ENCODE peak calls at places on chromosomes 13 and 19, in four cellular contexts. D is RWPE2, S is cardiac muscle cell, U is right lobe of liver. O is an unnamed sample.

GRCh38 chr19:1551068-1552040 is 16.8 kb downstream of the MEX3D start:
- DNase-seq in D (no peak), S (no peak), U (no peak), O (no peak)

GRCh38 chr13:110388141-110388943 is 81.3 kb downstream of the COL4A2 start:
- DNase-seq in D (no peak), S (no peak), U (no peak), O (no peak)

GRCh38 chr19:18349524-18350128 is 9.2 kb downstream of the PGPEP1 start:
- DNase-seq in D (no peak), S (peak; percentile 43), U (peak; percentile 64), O (no peak)

GRCh38 chr19:13154911-13155471 is 4.8 kb downstream of the IER2 start:
- DNase-seq in D (peak; percentile 90), S (peak; percentile 53), U (peak; percentile 74), O (peak; percentile 67)

GRCh38 chr19:29431332-29431731 is 94.5 kb upstream of the VSTM2B start:
- DNase-seq in D (no peak), S (no peak), U (no peak), O (no peak)

GRCh38 chr13:51539887-51540286 is 44.4 kb upstream of the WDFY2 start:
- DNase-seq in D (no peak), S (no peak), U (no peak), O (no peak)

GRCh38 chr19:7772752-7773291 is 9.8 kb downstream of the CLEC4M start:
- DNase-seq in D (no peak), S (no peak), U (no peak), O (no peak)

GRCh38 chr13:32265726-32266125 is 49.4 kb downstream of the ZAR1L start:
- DNase-seq in D (no peak), S (no peak), U (no peak), O (no peak)

GRCh38 chr13:94325660-94326059 is 153.8 kb downstream of the DCT start:
- DNase-seq in D (no peak), S (no peak), U (no peak), O (no peak)

GRCh38 chr13:33509642-33510229 is 224.2 kb upstream of the STARD13 start:
- DNase-seq in D (no peak), S (no peak), U (no peak), O (no peak)

GRCh38 chr13:111521030-111521429 is 200.6 kb downstream of the TEX29 start:
- DNase-seq in D (no peak), S (no peak), U (no peak), O (no peak)

GRCh38 chr19:49690656-49691242 is at the start of gene CPT1C:
- DNase-seq in D (peak; percentile 85), S (peak; percentile 84), U (peak; percentile 72), O (peak; percentile 55)

GRCh38 chr13:34867590-34867989 is 74.5 kb upstream of the NBEA start:
- DNase-seq in D (no peak), S (no peak), U (no peak), O (no peak)

GRCh38 chr19:32407004-32407992 is 1.7 kb downstream of the DPY19L3 start:
- DNase-seq in D (no peak), S (no peak), U (no peak), O (no peak)

GRCh38 chr13:112325941-112326645 is 50.1 kb upstream of the SPACA7 start:
- DNase-seq in D (no peak), S (peak; percentile 19), U (no peak), O (no peak)

GRCh38 chr19:57802269-57802668 is 12.4 kb downstream of the ZNF552 start:
- DNase-seq in D (no peak), S (no peak), U (no peak), O (no peak)

GRCh38 chr19:289651-290538 is 1.3 kb downstream of the PLPP2 start:
- DNase-seq in D (peak; percentile 77), S (no peak), U (peak; percentile 28), O (peak; percentile 44)

GRCh38 chr19:54464624-54465266 is 1.2 kb upstream of the LENG9 start:
- DNase-seq in D (peak; percentile 95), S (peak; percentile 95), U (peak; percentile 94), O (peak; percentile 88)

GRCh38 chr13:30862707-30863106 is 43.4 kb upstream of the MEDAG start:
- DNase-seq in D (no peak), S (no peak), U (no peak), O (no peak)

DNA sequence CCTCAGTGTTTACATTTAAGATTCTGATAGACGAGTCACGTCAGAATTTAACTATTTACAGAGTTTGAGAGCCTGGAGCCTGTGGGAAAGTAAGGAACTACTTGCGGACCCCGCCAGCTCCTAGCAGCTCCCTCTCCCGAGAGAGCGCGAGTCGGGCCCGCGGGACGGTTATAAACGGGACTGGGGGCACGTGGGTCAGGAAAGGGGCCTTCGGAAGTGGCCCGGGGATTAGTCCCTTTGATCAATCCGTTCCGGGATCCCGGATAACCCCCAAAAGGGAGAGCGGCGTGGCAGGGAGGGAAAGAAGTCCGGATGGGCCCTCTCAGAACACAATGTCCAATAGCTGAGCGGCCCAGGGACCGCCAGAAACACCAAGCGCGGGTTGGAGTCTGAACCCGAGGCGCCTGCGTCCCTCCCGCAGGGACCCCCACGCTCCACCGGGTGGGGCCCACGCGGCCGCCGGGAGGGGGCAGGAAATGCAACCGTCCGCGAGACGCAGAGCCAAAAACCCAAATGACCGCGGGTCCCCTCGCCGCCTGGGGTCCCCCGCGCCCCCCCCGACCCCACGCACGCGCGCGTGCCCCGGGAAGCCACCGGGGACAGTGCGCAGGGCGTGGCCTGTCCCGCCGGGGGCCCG is 3.6 kb downstream of the ZIC5 start:
- DNase-seq in D (no peak), S (no peak), U (no peak), O (no peak)
- H3K27me3 ChIP-seq in D (peaks cover 89% of the 10 kb centered on the region), S (peaks cover 81% of the 10 kb centered on the region), U (peaks cover 81% of the 10 kb centered on the region), O (peaks cover 51% of the 10 kb centered on the region)

GRCh38 chr13:100338265-100338664 is 249.4 kb downstream of the PCCA start:
- DNase-seq in D (no peak), S (no peak), U (no peak), O (no peak)

GRCh38 chr13:100339411-100339935 is 249.1 kb downstream of the GGACT start:
- DNase-seq in D (no peak), S (no peak), U (no peak), O (no peak)

GRCh38 chr13:100340865-100341264 is 247.7 kb downstream of the GGACT start:
- DNase-seq in D (no peak), S (no peak), U (no peak), O (no peak)

GRCh38 chr13:100344544-100344943 is 244.0 kb downstream of the GGACT start:
- DNase-seq in D (no peak), S (no peak), U (no peak), O (no peak)

GRCh38 chr13:100341327-100341726 is 247.3 kb downstream of the GGACT start:
- DNase-seq in D (no peak), S (no peak), U (no peak), O (no peak)
- H3K4me1 ChIP-seq in D (no peaks in the 10 kb centered on the region), S (no peaks in the 10 kb centered on the region), U (no peaks in the 10 kb centered on the region), O (no peaks in the 10 kb centered on the region)

GRCh38 chr13:18947376-18947977 is 234.1 kb downstream of the TUBA3C start:
- DNase-seq in D (no peak), S (no peak), U (no peak), O (no peak)
- H3K4me3 ChIP-seq in D (no peak overlapping the region), S (no peak overlapping the region), U (no peak overlapping the region), O (no peak overlapping the region)

GRCh38 chr19:47458672-47459071 is 13.0 kb downstream of the SLC8A2 start:
- DNase-seq in D (no peak), S (no peak), U (no peak), O (no peak)

GRCh38 chr19:47464619-47465018 is 7.1 kb downstream of the SLC8A2 start:
- DNase-seq in D (no peak), S (no peak), U (no peak), O (no peak)

GRCh38 chr19:47456721-47457478 is 14.8 kb downstream of the SLC8A2 start:
- DNase-seq in D (no peak), S (no peak), U (no peak), O (no peak)

GRCh38 chr19:47461876-47462275 is 9.8 kb downstream of the SLC8A2 start:
- DNase-seq in D (no peak), S (no peak), U (no peak), O (no peak)

DNA sequence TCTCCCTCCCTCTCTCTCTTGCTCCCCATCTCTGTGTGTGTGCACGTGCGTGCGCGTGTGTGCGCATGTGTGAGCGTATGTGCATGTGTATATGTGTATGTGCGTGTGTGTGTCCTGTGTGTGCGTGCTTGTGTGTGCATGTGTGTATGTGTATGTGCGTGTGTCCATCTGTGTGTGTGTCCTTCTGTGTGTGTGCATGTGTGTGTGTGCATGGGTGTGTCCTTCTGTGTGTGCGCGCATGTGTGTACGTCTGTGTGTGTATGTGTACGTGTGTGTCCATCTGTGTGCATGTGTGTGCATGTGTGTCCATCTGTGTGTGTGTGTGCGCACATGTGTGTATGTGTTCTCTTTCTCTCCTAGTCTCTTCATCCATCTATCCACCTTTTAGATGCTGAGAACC is 12.2 kb downstream of the SLC8A2 start:
- DNase-seq in D (no peak), S (no peak), U (no peak), O (no peak)
- H3K27me3 ChIP-seq in D (peaks cover 42% of the 10 kb centered on the region), S (peaks cover 28% of the 10 kb centered on the region), U (peaks cover 13% of the 10 kb centered on the region), O (peaks cover 36% of the 10 kb centered on the region)

GRCh38 chr19:38735257-38735686 is 9.0 kb downstream of the CAPN12 start:
- DNase-seq in D (no peak), S (peak; percentile 46), U (no peak), O (peak; percentile 46)
- H3K4me1 ChIP-seq in D (peaks cover 9% of the 10 kb centered on the region), S (no peaks in the 10 kb centered on the region), U (no peaks in the 10 kb centered on the region), O (peaks cover 43% of the 10 kb centered on the region)

DNA sequence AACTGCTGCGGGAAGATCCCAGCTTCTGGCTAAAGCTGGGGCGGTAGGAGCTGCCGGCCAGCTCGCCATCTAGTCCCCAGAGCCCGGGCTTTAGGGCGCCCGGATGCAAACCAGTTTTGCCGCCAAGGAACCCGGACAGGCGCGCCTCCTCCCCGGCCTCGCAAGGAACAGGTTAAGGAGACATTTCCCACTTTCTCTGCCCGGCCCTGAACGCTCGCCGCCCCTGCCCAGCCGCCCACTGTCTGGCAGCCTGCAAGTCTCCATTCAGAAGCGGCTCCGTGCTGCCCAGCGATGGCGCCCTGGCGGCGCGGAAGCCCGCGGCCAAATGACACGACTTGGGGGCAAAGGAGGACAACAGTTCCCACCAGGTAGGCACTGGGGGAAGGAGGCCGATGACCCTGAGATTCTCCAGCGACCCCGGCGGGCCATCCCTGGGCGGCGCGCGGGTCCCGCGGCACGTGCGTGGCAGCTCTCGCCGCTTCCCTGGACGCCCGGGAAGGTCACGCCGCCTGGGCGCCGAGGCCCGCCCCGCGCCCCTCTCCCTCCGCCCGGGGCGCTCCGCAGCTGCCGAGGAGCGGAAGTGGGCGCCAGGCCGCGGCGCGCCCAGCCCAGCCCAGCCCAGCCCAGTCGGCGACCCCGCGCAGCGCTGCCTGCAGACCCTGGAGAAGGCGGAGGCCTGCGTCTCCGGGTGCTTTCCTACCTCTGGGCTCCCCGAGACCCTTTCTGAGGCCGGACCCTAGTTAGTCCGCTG is 42.2 kb upstream of the HNRNPA1L2 start:
- DNase-seq in D (peak; percentile 54), S (peak; percentile 42), U (peak; percentile 25), O (no peak)
- H3K4me3 ChIP-seq in D (peak overlapping the region; percentile 41), S (peak overlapping the region; percentile 18), U (peak overlapping the region; percentile 25), O (peak overlapping the region; percentile 48)

O was measured in CD4-positive, CD25-positive, alpha-beta regulatory T cell.